ENCODE peak calls at places on chromosomes 4 and X, in four cellular contexts. C is stimulated activated CD4-positive, alpha-beta T cell treated with anti-CD3 and anti-CD28 coated beads, Interleukin-15, amount 100 ng/mL, for 48 hours; V is mammary epithelial cell; J is hepatic stellate cell. R is an unnamed sample.

GRCh38 chr4:73668806-73669205 is 48.6 kb upstream of the RASSF6 start:
- DNase-seq in J (no peak), C (no peak), V (no peak), R (no peak)

GRCh38 chr4:33722800-33723511 is 2521.4 kb downstream of the ARAP2 start:
- DNase-seq in J (no peak), C (no peak), V (no peak), R (no peak)

GRCh38 chr4:172042714-172043114 is 229.5 kb downstream of the GALNTL6 start:
- DNase-seq in V (peak; percentile 16), J (no peak), C (no peak), R (no peak)

GRCh38 chr4:187612211-187612780 is 383.3 kb upstream of the ZFP42 start:
- DNase-seq in J (no peak), C (no peak), V (no peak), R (no peak)

GRCh38 chr4:140567722-140568121 is 1.0 kb downstream of the UCP1 start:
- DNase-seq in V (no peak), J (no peak), C (no peak), R (no peak)

GRCh38 chrX:45851434-45851991 is 650.8 kb upstream of the DIPK2B start:
- DNase-seq in J (no peak), V (peak; percentile 87), C (peak; percentile 50), R (peak; percentile 30)

GRCh38 chr4:85475631-85476233 is 782 bp downstream of the ARHGAP24 start:
- DNase-seq in J (no peak), C (no peak), V (no peak), R (no peak)

GRCh38 chr4:42483426-42484379 is 86.4 kb downstream of the SHISA3 start:
- DNase-seq in J (no peak), C (no peak), V (no peak), R (no peak)

GRCh38 chr4:72974694-72975487 is 94.6 kb downstream of the COX18 start:
- DNase-seq in J (peak; percentile 16), V (peak; percentile 43), C (no peak), R (no peak)